ENCODE peak calls at places on chromosomes 5 and 9, in six cellular contexts. One of them, this sample, is unnamed.

GRCh38 chr9:133440884-133441283 is 18.7 kb downstream of the ADAMTS13 start:
- DNase-seq in mammary epithelial cell: no peak
- DNase-seq in fibroblast of pulmonary artery: no peak
- DNase-seq in lower lobe of right lung: no peak
- DNase-seq in A673: no peak
- DNase-seq in OCI-LY7: no peak
- DNase-seq in this sample: peak

GRCh38 chr5:164253764-164254163 is 748.3 kb downstream of the MAT2B start:
- DNase-seq in mammary epithelial cell: no peak
- DNase-seq in fibroblast of pulmonary artery: no peak
- DNase-seq in lower lobe of right lung: no peak
- DNase-seq in A673: no peak
- DNase-seq in OCI-LY7: no peak
- DNase-seq in this sample: no peak

GRCh38 chr9:130365323-130365721 is 79.4 kb upstream of the ASS1 start:
- DNase-seq in mammary epithelial cell: no peak
- DNase-seq in fibroblast of pulmonary artery: no peak
- DNase-seq in lower lobe of right lung: no peak
- DNase-seq in A673: no peak
- DNase-seq in OCI-LY7: no peak
- DNase-seq in this sample: no peak

GRCh38 chr9:68538200-68538599 is 2.5 kb downstream of the TMEM252 start:
- DNase-seq in mammary epithelial cell: no peak
- DNase-seq in fibroblast of pulmonary artery: no peak
- DNase-seq in lower lobe of right lung: no peak
- DNase-seq in A673: no peak
- DNase-seq in OCI-LY7: no peak
- DNase-seq in this sample: no peak

GRCh38 chr9:36152741-36153438 is 16.3 kb upstream of the CCIN start:
- DNase-seq in mammary epithelial cell: no peak
- DNase-seq in fibroblast of pulmonary artery: no peak
- DNase-seq in lower lobe of right lung: no peak
- DNase-seq in A673: no peak
- DNase-seq in OCI-LY7: peak
- DNase-seq in this sample: no peak

GRCh38 chr5:41908374-41909079 is 4.4 kb downstream of the RIMOC1 start:
- DNase-seq in mammary epithelial cell: peak
- DNase-seq in fibroblast of pulmonary artery: peak
- DNase-seq in lower lobe of right lung: no peak
- DNase-seq in A673: no peak
- DNase-seq in OCI-LY7: no peak
- DNase-seq in this sample: peak

GRCh38 chr5:158958048-158958994 is 141.4 kb downstream of the EBF1 start:
- DNase-seq in mammary epithelial cell: no peak
- DNase-seq in fibroblast of pulmonary artery: peak
- DNase-seq in lower lobe of right lung: no peak
- DNase-seq in A673: no peak
- DNase-seq in OCI-LY7: peak
- DNase-seq in this sample: no peak

GRCh38 chr5:68409259-68409658 is 193.7 kb downstream of the PIK3R1 start:
- DNase-seq in mammary epithelial cell: peak
- DNase-seq in fibroblast of pulmonary artery: peak
- DNase-seq in lower lobe of right lung: no peak
- DNase-seq in A673: no peak
- DNase-seq in OCI-LY7: no peak
- DNase-seq in this sample: peak

GRCh38 chr5:13955896-13956295 is 11.4 kb upstream of the DNAH5 start:
- DNase-seq in mammary epithelial cell: no peak
- DNase-seq in fibroblast of pulmonary artery: no peak
- DNase-seq in lower lobe of right lung: no peak
- DNase-seq in A673: no peak
- DNase-seq in OCI-LY7: no peak
- DNase-seq in this sample: no peak

GRCh38 chr9:72808446-72808768 is 144.4 kb downstream of the ALDH1A1 start:
- DNase-seq in mammary epithelial cell: no peak
- DNase-seq in fibroblast of pulmonary artery: no peak
- DNase-seq in lower lobe of right lung: no peak
- DNase-seq in A673: no peak
- DNase-seq in OCI-LY7: no peak
- DNase-seq in this sample: peak

GRCh38 chr5:95619518-95620029 is 313 bp upstream of the GPR150 start:
- DNase-seq in mammary epithelial cell: no peak
- DNase-seq in fibroblast of pulmonary artery: no peak
- DNase-seq in lower lobe of right lung: no peak
- DNase-seq in A673: no peak
- DNase-seq in OCI-LY7: no peak
- DNase-seq in this sample: no peak
- H3K4me3 ChIP-seq in mammary epithelial cell: no peak
- H3K4me3 ChIP-seq in fibroblast of pulmonary artery: peak
- H3K4me3 ChIP-seq in lower lobe of right lung: peak
- H3K4me3 ChIP-seq in A673: peak
- H3K4me3 ChIP-seq in OCI-LY7: no peak
- H3K4me3 ChIP-seq in this sample: peak

GRCh38 chr5:1799602-1800469 is at the start of gene MRPL36:
- DNase-seq in mammary epithelial cell: peak
- DNase-seq in fibroblast of pulmonary artery: peak
- DNase-seq in lower lobe of right lung: peak
- DNase-seq in A673: peak
- DNase-seq in OCI-LY7: peak
- DNase-seq in this sample: peak

GRCh38 chr5:1797109-1797800 is 2.4 kb downstream of the MRPL36 start:
- DNase-seq in mammary epithelial cell: no peak
- DNase-seq in fibroblast of pulmonary artery: no peak
- DNase-seq in lower lobe of right lung: no peak
- DNase-seq in A673: no peak
- DNase-seq in OCI-LY7: no peak
- DNase-seq in this sample: no peak

GRCh38 chr5:1800470-1801060 is 642 bp upstream of the NDUFS6 start:
- DNase-seq in mammary epithelial cell: no peak
- DNase-seq in fibroblast of pulmonary artery: peak
- DNase-seq in lower lobe of right lung: no peak
- DNase-seq in A673: peak
- DNase-seq in OCI-LY7: no peak
- DNase-seq in this sample: peak

GRCh38 chr5:1797855-1798254 is 1.8 kb downstream of the MRPL36 start:
- DNase-seq in mammary epithelial cell: no peak
- DNase-seq in fibroblast of pulmonary artery: no peak
- DNase-seq in lower lobe of right lung: no peak
- DNase-seq in A673: no peak
- DNase-seq in OCI-LY7: no peak
- DNase-seq in this sample: no peak

DNA sequence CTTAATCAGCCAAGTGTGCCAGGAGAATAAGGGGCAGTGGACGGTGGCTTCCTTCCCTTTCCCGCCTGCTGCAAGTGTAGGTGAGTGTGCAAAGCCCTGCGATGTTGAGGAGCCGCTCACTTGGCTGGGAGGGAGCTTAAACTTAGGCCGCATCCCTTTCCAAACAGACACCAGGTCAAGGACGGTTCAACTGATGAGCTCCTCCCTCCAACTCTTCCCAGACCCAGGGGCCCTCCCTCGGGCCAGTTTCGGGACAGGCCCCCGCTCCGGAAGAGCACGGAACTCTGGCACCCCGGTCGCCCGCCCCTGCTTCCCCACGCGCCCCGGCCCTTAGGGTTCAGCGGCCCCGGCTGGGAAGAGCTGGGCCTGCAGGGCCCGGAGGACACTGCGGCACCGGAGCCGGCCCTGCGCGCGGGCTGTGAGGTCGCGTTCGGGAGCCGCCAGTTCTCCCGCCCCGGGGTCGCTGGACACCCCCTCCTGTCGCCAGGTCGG is 481 bp downstream of the MRPL36 start:
- DNase-seq in mammary epithelial cell: peak
- DNase-seq in fibroblast of pulmonary artery: peak
- DNase-seq in lower lobe of right lung: no peak
- DNase-seq in A673: no peak
- DNase-seq in OCI-LY7: peak
- DNase-seq in this sample: peak
- TF ChIP-seq CTCF in mammary epithelial cell: no peak
- TF ChIP-seq CTCF in fibroblast of pulmonary artery: no peak
- TF ChIP-seq CTCF in lower lobe of right lung: no peak
- TF ChIP-seq CTCF in A673: no peak
- TF ChIP-seq CTCF in OCI-LY7: no peak
- TF ChIP-seq CTCF in this sample: no peak

GRCh38 chr9:128909859-128910258 is 10.9 kb upstream of the PHYHD1 start:
- DNase-seq in mammary epithelial cell: no peak
- DNase-seq in fibroblast of pulmonary artery: no peak
- DNase-seq in lower lobe of right lung: no peak
- DNase-seq in A673: no peak
- DNase-seq in OCI-LY7: no peak
- DNase-seq in this sample: no peak
- H3K4me3 ChIP-seq in mammary epithelial cell: no peak
- H3K4me3 ChIP-seq in fibroblast of pulmonary artery: no peak
- H3K4me3 ChIP-seq in lower lobe of right lung: no peak
- H3K4me3 ChIP-seq in A673: no peak
- H3K4me3 ChIP-seq in OCI-LY7: no peak
- H3K4me3 ChIP-seq in this sample: no peak

DNA sequence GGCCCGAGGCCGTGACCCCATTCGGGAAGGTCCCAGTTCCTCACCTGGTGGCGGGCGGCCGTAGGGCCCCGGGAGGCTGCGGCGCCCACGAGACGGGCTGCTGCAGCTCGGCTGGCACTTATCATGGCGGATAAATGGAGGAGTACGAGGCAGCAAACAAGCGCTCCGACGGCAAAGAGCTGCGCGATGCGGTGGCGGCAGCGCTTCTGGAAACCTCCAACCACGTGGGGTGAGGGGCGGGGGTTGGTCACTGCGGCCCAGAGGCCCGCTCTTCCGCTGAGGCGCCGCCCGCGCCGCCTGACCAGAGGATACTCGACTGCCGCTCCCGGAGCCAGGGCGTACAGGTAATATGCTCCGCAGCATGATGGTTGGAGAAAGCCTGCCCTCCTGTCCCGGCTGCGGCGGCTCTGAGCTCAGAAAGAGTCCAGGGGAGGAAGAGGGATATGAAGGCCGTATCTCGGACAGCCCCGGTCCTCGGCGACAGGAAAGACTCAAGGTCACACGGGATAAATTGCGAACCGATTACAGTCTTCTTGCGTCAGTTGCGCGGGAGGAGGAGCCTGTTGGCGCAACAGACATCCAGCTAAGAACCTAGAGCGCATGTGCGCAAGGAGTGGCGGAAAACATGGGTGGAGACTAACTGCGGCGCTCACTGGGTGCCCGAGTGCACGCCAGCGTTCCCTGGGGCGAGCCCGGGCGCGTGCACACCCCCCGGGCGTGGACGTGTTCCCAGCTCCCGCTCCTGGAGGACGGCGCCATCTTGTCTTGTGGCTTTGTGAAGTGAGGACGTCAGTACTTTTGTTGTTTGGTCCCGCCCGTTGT is at the start of gene HSPA9:
- DNase-seq in mammary epithelial cell: peak
- DNase-seq in fibroblast of pulmonary artery: peak
- DNase-seq in lower lobe of right lung: peak
- DNase-seq in A673: peak
- DNase-seq in OCI-LY7: peak
- DNase-seq in this sample: peak
- TF ChIP-seq CTCF in mammary epithelial cell: no peak
- TF ChIP-seq CTCF in fibroblast of pulmonary artery: no peak
- TF ChIP-seq CTCF in lower lobe of right lung: no peak
- TF ChIP-seq CTCF in A673: no peak
- TF ChIP-seq CTCF in OCI-LY7: no peak
- TF ChIP-seq CTCF in this sample: no peak

DNA sequence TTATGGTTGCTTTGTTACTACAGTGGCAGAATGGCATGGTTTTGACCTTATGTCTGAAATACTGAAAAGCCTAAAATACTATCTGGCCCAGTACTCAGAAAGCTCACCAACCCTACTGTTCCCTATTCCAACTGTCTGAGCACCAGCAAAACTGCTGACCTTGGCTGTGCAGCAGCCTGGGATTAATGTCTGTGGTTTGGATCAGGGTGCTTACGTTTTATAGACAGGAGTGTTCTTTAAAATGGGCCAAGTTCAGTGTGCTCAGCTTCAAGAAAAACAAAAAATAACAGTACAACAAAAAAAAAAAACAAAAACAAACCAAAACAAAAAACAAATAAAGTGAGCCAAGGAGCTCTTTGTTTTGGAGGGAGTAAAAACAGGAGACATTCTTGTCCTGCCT is 36.4 kb downstream of the SLC28A3 start:
- DNase-seq in mammary epithelial cell: no peak
- DNase-seq in fibroblast of pulmonary artery: no peak
- DNase-seq in lower lobe of right lung: no peak
- DNase-seq in A673: no peak
- DNase-seq in OCI-LY7: no peak
- DNase-seq in this sample: no peak
- H3K4me3 ChIP-seq in mammary epithelial cell: no peak
- H3K4me3 ChIP-seq in fibroblast of pulmonary artery: no peak
- H3K4me3 ChIP-seq in lower lobe of right lung: no peak
- H3K4me3 ChIP-seq in A673: no peak
- H3K4me3 ChIP-seq in OCI-LY7: no peak
- H3K4me3 ChIP-seq in this sample: no peak

GRCh38 chr9:137318976-137319375 is 16.9 kb upstream of the NRARP start:
- DNase-seq in mammary epithelial cell: no peak
- DNase-seq in fibroblast of pulmonary artery: no peak
- DNase-seq in lower lobe of right lung: peak
- DNase-seq in A673: no peak
- DNase-seq in OCI-LY7: no peak
- DNase-seq in this sample: no peak
- TF ChIP-seq CTCF in mammary epithelial cell: no peak
- TF ChIP-seq CTCF in fibroblast of pulmonary artery: no peak
- TF ChIP-seq CTCF in lower lobe of right lung: peak
- TF ChIP-seq CTCF in A673: no peak
- TF ChIP-seq CTCF in OCI-LY7: no peak
- TF ChIP-seq CTCF in this sample: no peak

GRCh38 chr5:34691326-34691725 is 35.2 kb downstream of the RAI14 start:
- DNase-seq in mammary epithelial cell: no peak
- DNase-seq in fibroblast of pulmonary artery: peak
- DNase-seq in lower lobe of right lung: no peak
- DNase-seq in A673: no peak
- DNase-seq in OCI-LY7: no peak
- DNase-seq in this sample: no peak
- H3K4me3 ChIP-seq in mammary epithelial cell: no peak
- H3K4me3 ChIP-seq in fibroblast of pulmonary artery: no peak
- H3K4me3 ChIP-seq in lower lobe of right lung: no peak
- H3K4me3 ChIP-seq in A673: no peak
- H3K4me3 ChIP-seq in OCI-LY7: no peak
- H3K4me3 ChIP-seq in this sample: no peak

DNA sequence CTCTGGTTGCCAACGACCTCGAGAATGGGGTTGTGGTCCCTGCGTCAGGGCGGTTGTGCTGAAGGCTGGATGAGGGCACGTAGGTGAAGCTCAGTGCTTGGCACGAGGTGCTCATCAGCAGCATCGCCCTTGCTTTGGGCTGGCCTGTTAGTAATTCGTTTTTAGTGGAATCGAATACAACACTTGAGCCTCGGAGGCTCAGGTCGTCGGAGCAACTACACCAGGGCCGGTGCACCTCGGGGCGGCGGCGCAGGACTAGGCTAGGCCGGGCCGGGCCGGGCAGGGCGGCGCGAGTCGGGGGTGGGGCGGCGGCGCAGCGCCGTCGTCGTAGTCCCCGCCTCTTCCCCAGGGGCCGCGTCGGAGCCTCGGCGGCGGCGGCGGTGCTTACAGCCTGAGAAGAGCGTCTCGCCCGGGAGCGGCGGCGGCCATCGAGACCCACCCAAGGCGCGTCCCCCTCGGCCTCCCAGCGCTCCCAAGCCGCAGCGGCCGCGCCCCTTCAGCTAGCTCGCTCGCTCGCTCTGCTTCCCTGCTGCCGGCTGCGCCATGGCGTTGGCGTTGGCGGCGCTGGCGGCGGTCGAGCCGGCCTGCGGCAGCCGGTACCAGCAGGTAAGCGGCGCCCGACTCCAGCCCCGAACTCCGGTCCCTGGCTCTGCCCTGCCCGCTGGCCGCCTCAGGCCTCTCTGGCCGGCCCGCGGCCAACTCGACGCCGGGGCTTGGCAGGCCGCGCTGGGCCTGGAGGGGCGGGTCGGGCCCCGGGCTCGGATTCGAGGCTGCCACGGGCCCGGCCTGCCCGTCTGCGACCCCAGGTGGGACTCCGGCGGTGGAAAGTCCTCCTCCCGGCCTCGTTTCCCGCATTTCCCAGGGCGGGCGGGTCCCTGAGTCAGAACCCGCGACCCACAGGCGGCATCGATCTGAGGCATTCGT is at the start of gene NDFIP1:
- DNase-seq in mammary epithelial cell: peak
- DNase-seq in fibroblast of pulmonary artery: peak
- DNase-seq in lower lobe of right lung: peak
- DNase-seq in A673: peak
- DNase-seq in OCI-LY7: peak
- DNase-seq in this sample: peak
- TF ChIP-seq CTCF in mammary epithelial cell: no peak
- TF ChIP-seq CTCF in fibroblast of pulmonary artery: no peak
- TF ChIP-seq CTCF in lower lobe of right lung: no peak
- TF ChIP-seq CTCF in A673: no peak
- TF ChIP-seq CTCF in OCI-LY7: no peak
- TF ChIP-seq CTCF in this sample: no peak

This sample was measured in epithelial cell of esophagus.